ENCODE peak calls at places on chromosomes 1 and 21, in ten cellular contexts. R is iris pigment epithelial cell; L is psoas muscle; D is stimulated activated CD4-positive, alpha-beta T cell treated with anti-CD3 and anti-CD28 coated beads, Interleukin-4, amount 100 ng/mL, for 1 hour; T is NAMALWA; N is stimulated activated naive CD8-positive, alpha-beta T cell treated with anti-CD3 and anti-CD28 coated beads, Interleukin-15, amount 100 ng/mL, for 72 hours; S is fibroblast of villous mesenchyme; Q is transverse colon; M is CD4-positive, alpha-beta T cell; O is stimulated activated CD8-positive, alpha-beta memory T cell treated with anti-CD3 and anti-CD28 coated beads, Interleukin-2, amount 100 ng/mL, for 1 hour. G is an unnamed sample.

GRCh38 chr21:45475797-45476570 is 66.3 kb downstream of the SLC19A1 start:
- DNase-seq in R (no peak), D (no peak), L (peak; percentile 47), Q (no peak), N (no peak), S (no peak), T (no peak), O (no peak), M (no peak), G (no peak)

GRCh38 chr1:43711524-43712386 is 4.4 kb downstream of the ST3GAL3 start:
- DNase-seq in L (no peak), S (peak; percentile 85), T (no peak), D (no peak), Q (no peak), R (peak; percentile 91), M (no peak), N (no peak), O (no peak), G (no peak)

GRCh38 chr1:238119060-238119459 is 228.3 kb upstream of the ZP4 start:
- DNase-seq in D (no peak), Q (no peak), T (no peak), L (no peak), S (no peak), O (no peak), N (no peak), M (no peak), R (no peak), G (no peak)

GRCh38 chr1:74245168-74245753 is 10.1 kb downstream of the TNNI3K start:
- DNase-seq in O (no peak), Q (no peak), M (no peak), N (no peak), T (no peak), R (no peak), L (no peak), S (no peak), D (no peak), G (no peak)

GRCh38 chr1:151992345-151993083 is 1.1 kb downstream of the S100A10 start:
- DNase-seq in M (peak; percentile 19), O (no peak), Q (peak; percentile 89), L (peak; percentile 88), N (no peak), D (peak; percentile 7), R (peak; percentile 92), S (peak; percentile 93), T (no peak), G (no peak)

GRCh38 chr1:55868026-55868425 is 652.9 kb upstream of the USP24 start:
- DNase-seq in M (no peak), T (no peak), R (peak; percentile 30), L (no peak), O (no peak), S (peak; percentile 19), D (no peak), N (no peak), Q (no peak), G (peak; percentile 62)

GRCh38 chr1:197736689-197737088 is 38.6 kb downstream of the DENND1B start:
- DNase-seq in S (peak; percentile 55), T (no peak), R (peak; percentile 67), Q (no peak), D (no peak), M (no peak), O (no peak), N (no peak), L (no peak), G (no peak)

GRCh38 chr1:2879026-2879425 is 77.5 kb upstream of the TTC34 start:
- DNase-seq in R (no peak), S (no peak), D (no peak), N (no peak), M (no peak), O (no peak), L (no peak), Q (no peak), T (no peak), G (no peak)

GRCh38 chr1:5991784-5992033 is 516 bp downstream of the NPHP4 start:
- DNase-seq in D (no peak), R (no peak), S (no peak), O (no peak), L (no peak), Q (peak; percentile 27), M (no peak), T (no peak), N (no peak), G (no peak)

GRCh38 chr1:214123061-214123784 is 135.4 kb downstream of the PROX1 start:
- DNase-seq in T (peak; percentile 51), S (peak; percentile 61), D (no peak), R (peak; percentile 61), M (peak; percentile 15), N (no peak), L (no peak), Q (peak; percentile 48), O (no peak), G (peak; percentile 69)

GRCh38 chr1:201190005-201190404 is 619 bp upstream of the IGFN1 start:
- DNase-seq in S (no peak), L (no peak), D (no peak), N (no peak), T (no peak), Q (no peak), R (no peak), M (no peak), O (no peak), G (no peak)

GRCh38 chr1:59596432-59596831 is 218.3 kb upstream of the HOOK1 start:
- DNase-seq in R (peak; percentile 90), M (no peak), N (no peak), S (peak; percentile 87), O (no peak), Q (no peak), L (no peak), D (no peak), T (no peak), G (no peak)

GRCh38 chr1:112502827-112503226 is 5.9 kb upstream of the WNT2B start:
- DNase-seq in L (no peak), N (no peak), S (peak; percentile 22), R (peak; percentile 62), Q (no peak), M (no peak), O (no peak), D (no peak), T (no peak), G (no peak)